ENCODE peak calls at places on chromosomes 13 and 19, in five cellular contexts. One of them, this sample, is unnamed. For H3K9me3 and H3K27me3, the result is how much of the 10 kb centered on the place peaks cover.

GRCh38 chr19:54434862-54435174 is 14.2 kb upstream of the LENG8 start:
- DNase-seq in testis: no peak
- DNase-seq in thoracic aorta: no peak
- DNase-seq in adrenal gland: no peak
- DNase-seq in upper lobe of right lung: no peak
- DNase-seq in this sample: peak

GRCh38 chr19:10419200-10419645 is 1.1 kb upstream of the PDE4A start:
- DNase-seq in upper lobe of right lung: no peak
- DNase-seq in thoracic aorta: no peak
- DNase-seq in testis: no peak
- DNase-seq in adrenal gland: no peak
- DNase-seq in this sample: no peak

GRCh38 chr19:29404951-29405727 is 120.7 kb upstream of the VSTM2B start:
- DNase-seq in adrenal gland: no peak
- DNase-seq in testis: peak
- DNase-seq in upper lobe of right lung: no peak
- DNase-seq in thoracic aorta: no peak
- DNase-seq in this sample: peak

GRCh38 chr19:6181119-6181518 is 45.7 kb downstream of the ACSBG2 start:
- DNase-seq in adrenal gland: no peak
- DNase-seq in testis: no peak
- DNase-seq in thoracic aorta: no peak
- DNase-seq in upper lobe of right lung: no peak
- DNase-seq in this sample: no peak

GRCh38 chr13:38943231-38943630 is 47.4 kb downstream of the STOML3 start:
- DNase-seq in upper lobe of right lung: no peak
- DNase-seq in testis: no peak
- DNase-seq in adrenal gland: no peak
- DNase-seq in thoracic aorta: no peak
- DNase-seq in this sample: no peak

GRCh38 chr13:50891206-50891605 is 18.4 kb upstream of the RNASEH2B start:
- DNase-seq in adrenal gland: no peak
- DNase-seq in thoracic aorta: no peak
- DNase-seq in upper lobe of right lung: no peak
- DNase-seq in testis: no peak
- DNase-seq in this sample: no peak

GRCh38 chr19:48059331-48059730 is 15.5 kb upstream of the CABP5 start:
- DNase-seq in adrenal gland: no peak
- DNase-seq in testis: no peak
- DNase-seq in upper lobe of right lung: no peak
- DNase-seq in thoracic aorta: no peak
- DNase-seq in this sample: no peak

GRCh38 chr13:109957875-109958274 is 171.5 kb upstream of the IRS2 start:
- DNase-seq in adrenal gland: no peak
- DNase-seq in testis: no peak
- DNase-seq in thoracic aorta: no peak
- DNase-seq in upper lobe of right lung: no peak
- DNase-seq in this sample: no peak

GRCh38 chr13:57345526-57345925 is 178.5 kb downstream of the PRR20E start:
- DNase-seq in testis: no peak
- DNase-seq in adrenal gland: no peak
- DNase-seq in thoracic aorta: no peak
- DNase-seq in upper lobe of right lung: no peak
- DNase-seq in this sample: no peak

GRCh38 chr13:45198041-45198440 is 2.8 kb downstream of the KCTD4 start:
- DNase-seq in thoracic aorta: no peak
- DNase-seq in upper lobe of right lung: no peak
- DNase-seq in adrenal gland: no peak
- DNase-seq in testis: no peak
- DNase-seq in this sample: no peak

GRCh38 chr19:2290441-2291184 is 8.6 kb upstream of the PEAK3 start:
- DNase-seq in testis: no peak
- DNase-seq in adrenal gland: no peak
- DNase-seq in thoracic aorta: no peak
- DNase-seq in upper lobe of right lung: no peak
- DNase-seq in this sample: no peak

GRCh38 chr13:98279473-98280175 is 102.6 kb upstream of the RNF113B start:
- DNase-seq in adrenal gland: no peak
- DNase-seq in upper lobe of right lung: no peak
- DNase-seq in thoracic aorta: no peak
- DNase-seq in testis: no peak
- DNase-seq in this sample: no peak

GRCh38 chr13:21620858-21621257 is 16.9 kb upstream of the MICU2 start:
- DNase-seq in upper lobe of right lung: no peak
- DNase-seq in testis: no peak
- DNase-seq in thoracic aorta: no peak
- DNase-seq in adrenal gland: no peak
- DNase-seq in this sample: no peak

GRCh38 chr19:3204646-3205275 is 19.0 kb downstream of the NCLN start:
- DNase-seq in thoracic aorta: no peak
- DNase-seq in upper lobe of right lung: no peak
- DNase-seq in adrenal gland: no peak
- DNase-seq in testis: no peak
- DNase-seq in this sample: no peak

GRCh38 chr13:114102521-114103288 is 29.7 kb downstream of the RASA3 start:
- DNase-seq in thoracic aorta: no peak
- DNase-seq in testis: no peak
- DNase-seq in upper lobe of right lung: peak
- DNase-seq in adrenal gland: no peak
- DNase-seq in this sample: no peak

GRCh38 chr19:46487802-46488445 is 7.7 kb downstream of the PNMA8B start:
- DNase-seq in thoracic aorta: no peak
- DNase-seq in upper lobe of right lung: peak
- DNase-seq in adrenal gland: peak
- DNase-seq in testis: peak
- DNase-seq in this sample: peak

GRCh38 chr13:95462801-95463200 is 89.7 kb upstream of the CLDN10 start:
- DNase-seq in thoracic aorta: no peak
- DNase-seq in upper lobe of right lung: no peak
- DNase-seq in adrenal gland: no peak
- DNase-seq in testis: no peak
- DNase-seq in this sample: no peak

DNA sequence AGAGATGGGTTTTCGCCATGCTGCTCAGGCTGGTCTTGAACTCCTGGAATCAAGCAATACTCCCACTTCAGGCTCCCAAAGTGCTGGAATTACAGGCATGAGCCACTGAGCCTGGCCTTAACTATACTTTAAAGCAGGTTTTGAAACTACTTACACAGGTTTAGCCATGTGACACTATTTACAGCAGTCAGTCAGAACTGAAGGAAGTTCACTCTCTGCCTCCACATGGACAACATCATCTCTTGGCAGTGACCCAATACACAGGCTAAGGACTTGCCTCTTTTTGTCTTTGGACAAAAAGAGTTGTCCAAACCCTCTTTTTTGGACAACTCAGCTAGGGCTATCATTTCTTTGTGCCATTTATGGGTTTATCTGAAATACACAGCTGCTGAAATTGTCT is 89.0 kb upstream of the CLDN10 start:
- DNase-seq in adrenal gland: peak
- DNase-seq in thoracic aorta: no peak
- DNase-seq in upper lobe of right lung: no peak
- DNase-seq in testis: no peak
- DNase-seq in this sample: no peak
- H3K9me3 ChIP-seq in adrenal gland: under half
- H3K9me3 ChIP-seq in thoracic aorta: under half
- H3K9me3 ChIP-seq in upper lobe of right lung: under half
- H3K9me3 ChIP-seq in testis: under half
- H3K9me3 ChIP-seq in this sample: under half

GRCh38 chr19:7732045-7732444 is at the start of gene CLEC4G:
- DNase-seq in testis: no peak
- DNase-seq in thoracic aorta: no peak
- DNase-seq in adrenal gland: no peak
- DNase-seq in upper lobe of right lung: no peak
- DNase-seq in this sample: no peak
- H3K4me3 ChIP-seq in testis: no peak
- H3K4me3 ChIP-seq in thoracic aorta: no peak
- H3K4me3 ChIP-seq in adrenal gland: no peak
- H3K4me3 ChIP-seq in upper lobe of right lung: no peak
- H3K4me3 ChIP-seq in this sample: no peak

GRCh38 chr13:77563110-77563509 is 27.6 kb downstream of the SCEL start:
- DNase-seq in thoracic aorta: no peak
- DNase-seq in upper lobe of right lung: no peak
- DNase-seq in adrenal gland: no peak
- DNase-seq in testis: no peak
- DNase-seq in this sample: no peak

DNA sequence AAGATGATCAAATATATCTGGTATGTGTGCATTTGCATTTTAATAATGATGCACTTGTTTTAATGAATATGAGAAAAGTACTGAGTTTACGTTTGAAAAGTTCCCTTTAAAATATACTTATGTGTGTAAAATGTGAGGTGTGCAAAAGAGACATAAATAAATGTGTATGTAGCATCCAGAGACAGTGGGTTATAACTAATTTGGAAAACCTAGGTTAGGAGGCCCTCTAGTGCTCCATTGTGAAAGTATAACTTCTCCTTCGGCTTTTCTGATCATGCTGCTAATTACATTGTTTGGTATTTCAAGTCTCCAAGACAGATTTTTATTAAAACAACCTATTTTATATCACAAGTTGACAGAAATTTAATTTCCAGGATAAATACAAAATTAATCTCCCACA is 30.1 kb downstream of the SCEL start:
- DNase-seq in upper lobe of right lung: no peak
- DNase-seq in adrenal gland: no peak
- DNase-seq in thoracic aorta: no peak
- DNase-seq in testis: no peak
- DNase-seq in this sample: peak
- H3K27me3 ChIP-seq in upper lobe of right lung: under half
- H3K27me3 ChIP-seq in adrenal gland: under half
- H3K27me3 ChIP-seq in thoracic aorta: under half
- H3K27me3 ChIP-seq in testis: under half
- H3K27me3 ChIP-seq in this sample: under half

DNA sequence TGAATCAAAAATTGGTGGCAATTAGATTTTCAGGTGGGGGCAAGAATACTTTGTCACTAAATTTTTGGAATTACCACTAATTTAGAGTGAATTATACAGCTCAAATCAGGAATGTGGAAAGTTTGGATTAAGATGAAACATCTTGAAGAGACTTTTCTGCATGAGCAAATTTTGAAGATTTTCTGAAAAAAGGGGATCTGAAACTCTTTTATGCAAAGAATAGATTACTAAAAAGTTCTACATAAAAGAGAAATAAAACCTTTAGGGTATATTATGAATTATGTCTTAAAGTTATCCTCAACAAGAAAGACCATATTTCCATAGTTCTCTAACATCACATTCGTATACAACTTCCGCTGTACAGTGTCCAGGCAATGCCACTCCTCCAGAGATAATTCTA is 36.7 kb downstream of the ZNF93 start:
- DNase-seq in upper lobe of right lung: no peak
- DNase-seq in thoracic aorta: no peak
- DNase-seq in testis: no peak
- DNase-seq in adrenal gland: no peak
- DNase-seq in this sample: no peak
- H3K9me3 ChIP-seq in upper lobe of right lung: under half
- H3K9me3 ChIP-seq in thoracic aorta: half or more
- H3K9me3 ChIP-seq in testis: under half
- H3K9me3 ChIP-seq in adrenal gland: under half
- H3K9me3 ChIP-seq in this sample: under half

DNA sequence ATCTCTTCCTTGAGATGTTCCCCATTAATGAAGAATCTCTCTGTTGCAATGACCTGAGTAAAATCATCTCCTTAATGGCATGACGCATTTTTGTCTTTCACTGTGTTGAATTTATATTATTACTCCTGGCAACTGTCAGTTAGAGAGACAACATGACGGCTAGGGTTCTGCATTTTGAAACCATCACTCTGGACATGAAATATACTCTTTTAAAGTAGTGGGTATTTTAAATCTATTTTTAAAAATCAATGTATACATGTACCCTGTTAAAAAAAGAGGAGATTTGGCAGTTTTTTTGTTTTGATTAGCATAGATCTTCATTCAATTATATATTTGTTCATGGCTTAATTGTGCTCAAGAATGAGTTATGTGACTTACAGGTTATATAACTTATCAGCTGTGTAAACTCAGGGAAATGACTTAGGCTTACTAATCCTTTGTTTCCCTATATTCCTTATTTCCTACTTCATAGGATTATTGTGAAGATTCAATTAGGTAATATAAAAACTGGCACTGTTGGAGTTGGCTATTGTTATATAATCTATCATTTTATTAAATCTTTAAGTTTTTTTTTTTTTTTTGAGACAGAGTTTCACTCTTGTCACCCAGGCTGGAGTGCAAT is 632.0 kb upstream of the SPRY2 start:
- DNase-seq in adrenal gland: no peak
- DNase-seq in testis: no peak
- DNase-seq in thoracic aorta: no peak
- DNase-seq in upper lobe of right lung: no peak
- DNase-seq in this sample: no peak
- H3K4me3 ChIP-seq in adrenal gland: no peak
- H3K4me3 ChIP-seq in testis: no peak
- H3K4me3 ChIP-seq in thoracic aorta: no peak
- H3K4me3 ChIP-seq in upper lobe of right lung: no peak
- H3K4me3 ChIP-seq in this sample: no peak

This sample was measured in HAP-1.